ENCODE peak calls at places on chromosomes 1 and 21, in six cellular contexts. O is small intestine, R is T-helper 2 cell, I is endodermal cell, L is AG08396, B is RCC 7860. Q is an unnamed sample.

GRCh38 chr1:88697503-88697902 is 13.4 kb downstream of the PKN2 start:
- DNase-seq in O (no peak), R (no peak), I (no peak), L (peak; percentile 15), B (no peak), Q (no peak)

GRCh38 chr21:35882791-35883240 is 177.5 kb downstream of the SETD4 start:
- DNase-seq in O (no peak), R (no peak), I (no peak), L (peak; percentile 29), B (peak; percentile 7), Q (no peak)

GRCh38 chr1:226360106-226360746 is 47.7 kb downstream of the PARP1 start:
- DNase-seq in O (no peak), R (no peak), I (no peak), L (no peak), B (no peak), Q (no peak)

GRCh38 chr1:117871013-117871412 is 58.4 kb downstream of the GDAP2 start:
- DNase-seq in O (no peak), R (no peak), I (no peak), L (no peak), B (no peak), Q (no peak)

GRCh38 chr1:109242387-109242786 is 7.0 kb upstream of the CELSR2 start:
- DNase-seq in O (no peak), R (no peak), I (no peak), L (peak; percentile 36), B (no peak), Q (no peak)

GRCh38 chr1:82934069-82934468 is 1064.9 kb downstream of the TTLL7 start:
- DNase-seq in O (no peak), R (no peak), I (no peak), L (no peak), B (no peak), Q (no peak)

GRCh38 chr21:33027401-33028185 is 1.9 kb downstream of the OLIG2 start:
- DNase-seq in O (no peak), R (no peak), I (peak; percentile 75), L (peak; percentile 36), B (no peak), Q (no peak)

GRCh38 chr1:210072891-210073509 is 135.0 kb downstream of the SYT14 start:
- DNase-seq in O (no peak), R (no peak), I (no peak), L (no peak), B (no peak), Q (no peak)

GRCh38 chr1:208747979-208748378 is 503.8 kb upstream of the PLXNA2 start:
- DNase-seq in O (no peak), R (no peak), I (no peak), L (no peak), B (no peak), Q (no peak)

GRCh38 chr1:19651141-19651737 is 7.1 kb downstream of the NBL1 start:
- DNase-seq in O (no peak), R (no peak), I (peak; percentile 84), L (peak; percentile 91), B (no peak), Q (peak; percentile 86)

GRCh38 chr1:64127297-64127696 is 76.1 kb upstream of the UBE2U start:
- DNase-seq in O (no peak), R (no peak), I (no peak), L (no peak), B (no peak), Q (no peak)

GRCh38 chr1:199002670-199003069 is 363.8 kb downstream of the PTPRC start:
- DNase-seq in O (no peak), R (no peak), I (no peak), L (no peak), B (no peak), Q (no peak)

GRCh38 chr1:7265771-7266371 is 480.6 kb downstream of the CAMTA1 start:
- DNase-seq in O (peak; percentile 96), R (no peak), I (peak; percentile 33), L (peak; percentile 57), B (peak; percentile 98), Q (peak; percentile 34)

GRCh38 chr1:215114154-215114933 is 31.8 kb downstream of the KCNK2 start:
- DNase-seq in O (no peak), R (no peak), I (no peak), L (peak; percentile 5), B (peak; percentile 19), Q (no peak)

GRCh38 chr1:29639156-29639736 is 402.9 kb downstream of the PTPRU start:
- DNase-seq in O (no peak), R (no peak), I (peak; percentile 40), L (no peak), B (no peak), Q (no peak)

GRCh38 chr1:208089971-208090755 is 154.0 kb downstream of the PLXNA2 start:
- DNase-seq in O (no peak), R (no peak), I (no peak), L (peak; percentile 54), B (no peak), Q (no peak)

GRCh38 chr1:14254184-14254583 is 344.3 kb upstream of the KAZN start:
- DNase-seq in O (no peak), R (no peak), I (no peak), L (no peak), B (no peak), Q (no peak)

GRCh38 chr1:46412853-46413595 is 18.9 kb downstream of the FAAH start:
- DNase-seq in O (no peak), R (no peak), I (no peak), L (no peak), B (no peak), Q (no peak)

GRCh38 chr1:31705080-31705866 is 1.5 kb upstream of the COL16A1 start:
- DNase-seq in O (peak; percentile 41), R (no peak), I (peak; percentile 88), L (peak; percentile 64), B (no peak), Q (peak; percentile 73)

GRCh38 chr1:58317086-58317485 is 229.4 kb downstream of the OMA1 start:
- DNase-seq in O (no peak), R (no peak), I (no peak), L (no peak), B (no peak), Q (no peak)

GRCh38 chr1:61322769-61323168 is 240.4 kb downstream of the NFIA start:
- DNase-seq in O (peak; percentile 28), R (no peak), I (no peak), L (no peak), B (no peak), Q (no peak)

GRCh38 chr1:47432071-47433036 is 5.5 kb upstream of the FOXD2 start:
- DNase-seq in O (peak; percentile 56), R (no peak), I (peak; percentile 97), L (peak; percentile 79), B (no peak), Q (peak; percentile 62)

GRCh38 chr1:33365560-33365997 is 44.7 kb upstream of the A3GALT2 start:
- DNase-seq in O (no peak), R (no peak), I (no peak), L (peak; percentile 75), B (peak; percentile 78), Q (no peak)

GRCh38 chr1:216223521-216223920 is 199.7 kb downstream of the USH2A start:
- DNase-seq in O (no peak), R (no peak), I (no peak), L (no peak), B (no peak), Q (no peak)